ENCODE peak calls at places on chromosomes 4 and X, in five cellular contexts. E is lower lobe of right lung; M is left ventricle myocardium inferior; I is CD4-positive, CD25-positive, alpha-beta regulatory T cell; P is body of pancreas. A is an unnamed sample. For H3K9me3 and H3K4me1, the result is how much of the 10 kb centered on the place peaks cover.

GRCh38 chr4:53671757-53672156 is 80.5 kb upstream of the LNX1 start:
- DNase-seq in E (no peak), M (no peak), I (no peak), P (peak), A (no peak)

GRCh38 chrX:3143043-3143799 is 102.0 kb downstream of the ARSF start:
- DNase-seq in E (no peak), M (no peak), I (no peak), P (no peak), A (no peak)

GRCh38 chrX:2463973-2464676 is 36.7 kb downstream of the DHRSX start:
- DNase-seq in E (peak), M (no peak), I (no peak), P (no peak), A (no peak)

GRCh38 chr4:1309261-1310010 is 19.7 kb downstream of the MAEA start:
- DNase-seq in E (peak), M (peak), I (peak), P (peak), A (peak)

GRCh38 chrX:98931194-98931593 is 1478.9 kb downstream of the PCDH19 start:
- DNase-seq in E (no peak), M (no peak), I (no peak), P (no peak), A (no peak)

GRCh38 chr4:47278631-47279030 is 184.9 kb downstream of the COMMD8 start:
- DNase-seq in E (no peak), M (no peak), I (no peak), P (no peak), A (no peak)

GRCh38 chr4:41656572-41657301 is 91.8 kb downstream of the PHOX2B start:
- DNase-seq in E (no peak), M (peak), I (no peak), P (no peak), A (no peak)

GRCh38 chr4:144572660-144573059 is 73.3 kb upstream of the HHIP start:
- DNase-seq in E (no peak), M (no peak), I (no peak), P (peak), A (no peak)

GRCh38 chrX:17839269-17839668 is 21.8 kb downstream of the RAI2 start:
- DNase-seq in E (no peak), M (no peak), I (no peak), P (no peak), A (no peak)

GRCh38 chr4:74408639-74409038 is 36.3 kb upstream of the AREG start:
- DNase-seq in E (no peak), M (no peak), I (no peak), P (no peak), A (no peak)

GRCh38 chr4:16439003-16439402 is 212.7 kb upstream of the TAPT1 start:
- DNase-seq in E (no peak), M (no peak), I (no peak), P (no peak), A (no peak)

GRCh38 chrX:14027031-14027430 is 2.7 kb downstream of the GEMIN8 start:
- DNase-seq in E (no peak), M (peak), I (no peak), P (peak), A (no peak)

GRCh38 chrX:133390647-133391046 is 24.6 kb downstream of the GPC4 start:
- DNase-seq in E (no peak), M (no peak), I (no peak), P (peak), A (no peak)

GRCh38 chr4:123024710-123025109 is 102.3 kb upstream of the NUDT6 start:
- DNase-seq in E (no peak), M (no peak), I (no peak), P (no peak), A (no peak)

GRCh38 chr4:184166736-184167135 is 50.9 kb downstream of the ENPP6 start:
- DNase-seq in E (no peak), M (no peak), I (no peak), P (no peak), A (no peak)

GRCh38 chrX:57044226-57044625 is 48.9 kb upstream of the SPIN3 start:
- DNase-seq in E (no peak), M (no peak), I (no peak), P (no peak), A (no peak)

GRCh38 chr4:186029731-186030421 is 39.1 kb upstream of the TLR3 start:
- DNase-seq in E (peak), M (peak), I (no peak), P (peak), A (peak)
- H3K9me3 ChIP-seq in E (under half), M (under half), I (under half), P (under half), A (under half)

GRCh38 chr4:142379277-142380051 is 466.6 kb downstream of the INPP4B start:
- DNase-seq in E (no peak), M (no peak), I (no peak), P (peak), A (no peak)
- H3K4me1 ChIP-seq in E (under half), M (half or more), I (under half), P (under half), A (half or more)

GRCh38 chr4:110586137-110586850 is 36.6 kb downstream of the PITX2 start:
- DNase-seq in E (no peak), M (no peak), I (no peak), P (no peak), A (peak)
- H3K4me3 ChIP-seq in E (no peak), M (no peak), I (no peak), P (no peak), A (no peak)

DNA sequence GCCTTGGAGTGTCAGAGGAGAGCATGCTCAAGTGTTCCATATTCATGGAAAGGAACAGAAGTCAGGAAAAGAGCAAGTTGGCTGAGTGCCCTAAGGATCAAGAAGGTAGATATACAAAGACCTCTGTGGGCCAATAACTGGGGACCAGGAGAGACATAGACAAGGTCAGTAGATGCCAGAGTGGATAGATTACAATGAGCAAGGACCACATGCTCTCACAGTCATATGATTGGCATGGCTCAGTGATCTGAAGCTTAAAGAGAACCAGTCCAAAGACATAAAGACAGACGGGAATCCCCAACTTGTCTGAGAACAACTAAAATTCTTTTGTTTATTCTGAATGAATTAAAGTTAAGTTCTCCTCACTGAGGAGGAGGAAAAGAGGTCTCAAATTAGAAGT is 289.7 kb downstream of the HS3ST1 start:
- DNase-seq in E (no peak), M (no peak), I (no peak), P (no peak), A (no peak)
- H3K9me3 ChIP-seq in E (under half), M (under half), I (under half), P (under half), A (under half)

DNA sequence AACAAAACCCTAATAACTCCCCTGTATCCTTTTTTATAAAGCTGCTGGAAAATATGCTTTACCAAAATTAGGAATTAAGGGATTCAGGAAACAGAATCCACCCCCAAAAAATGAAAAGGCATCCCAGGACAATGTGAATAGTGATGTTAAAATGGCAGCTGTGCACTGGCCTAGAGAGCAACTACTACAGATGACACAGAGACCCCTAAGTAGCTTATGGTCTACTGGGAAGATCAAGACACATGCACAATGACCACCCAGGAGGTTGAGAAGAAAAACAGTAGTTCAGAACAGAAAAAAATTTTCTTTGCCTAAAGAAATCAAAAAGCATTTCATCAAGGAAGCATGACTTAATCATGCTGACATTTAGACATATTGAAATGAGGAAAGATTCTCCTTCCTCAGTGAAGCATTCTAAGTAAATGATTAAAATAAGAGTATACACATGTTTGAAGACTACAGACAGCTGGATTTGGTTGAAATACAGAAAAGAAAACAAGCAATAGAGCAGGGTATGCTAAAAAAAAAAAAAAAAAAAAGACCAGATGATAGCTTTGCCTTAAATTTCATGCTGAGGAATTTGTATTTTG is 117.3 kb downstream of the WDFY3 start:
- DNase-seq in E (no peak), M (no peak), I (no peak), P (no peak), A (no peak)
- H3K4me1 ChIP-seq in E (under half), M (under half), I (under half), P (under half), A (under half)

A was measured in cardiac muscle cell.